ENCODE peak calls at places on chromosome 15, in seven cellular contexts. V is hypothalamus, D is iris pigment epithelial cell, E is mesenteric fat pad, Y is activated T-cell treated with anti-CD3 and anti-CD28 coated beads for 1 hour, M is ureter, I is heart right ventricle. T is an unnamed sample.

GRCh38 chr15:40894689-40895308 is 549 bp downstream of the VPS18 start:
- DNase-seq in I (no peak), D (peak; percentile 80), M (no peak), E (no peak), V (peak; percentile 53), Y (peak; percentile 34), T (peak; percentile 37)

GRCh38 chr15:88830016-88830415 is 26.8 kb downstream of the ACAN start:
- DNase-seq in M (no peak), I (no peak), Y (no peak), D (no peak), V (no peak), E (no peak), T (no peak)

GRCh38 chr15:60859996-60860494 is 369.1 kb downstream of the RORA start:
- DNase-seq in Y (no peak), D (peak; percentile 93), I (no peak), E (no peak), V (no peak), M (no peak), T (no peak)

GRCh38 chr15:82699726-82700125 is 9.9 kb downstream of the AP3B2 start:
- DNase-seq in V (no peak), I (no peak), M (no peak), D (peak; percentile 14), E (no peak), Y (no peak), T (no peak)

GRCh38 chr15:65869954-65870871 is 922 bp downstream of the RAB11A start:
- DNase-seq in E (no peak), I (peak; percentile 71), M (peak; percentile 75), D (peak; percentile 34), Y (no peak), V (peak; percentile 12), T (peak; percentile 44)

GRCh38 chr15:38263996-38264395 is 11.4 kb downstream of the SPRED1 start:
- DNase-seq in M (no peak), I (no peak), E (no peak), D (peak; percentile 92), V (no peak), Y (no peak), T (no peak)

GRCh38 chr15:75727851-75728715 is 15.4 kb upstream of the CSPG4 start:
- DNase-seq in M (peak; percentile 75), E (no peak), V (peak; percentile 61), D (no peak), Y (peak; percentile 64), I (peak; percentile 51), T (peak; percentile 76)

GRCh38 chr15:47411733-47412530 is 305.4 kb upstream of the SEMA6D start:
- DNase-seq in M (no peak), D (no peak), I (no peak), V (no peak), Y (no peak), E (no peak), T (peak; percentile 13)

GRCh38 chr15:100253640-100254039 is 88.1 kb downstream of the ADAMTS17 start:
- DNase-seq in E (no peak), D (no peak), M (peak; percentile 28), Y (no peak), V (no peak), I (no peak), T (no peak)

GRCh38 chr15:50051811-50052419 is 67.1 kb downstream of the ATP8B4 start:
- DNase-seq in I (peak; percentile 64), Y (no peak), V (peak; percentile 51), D (peak; percentile 90), M (peak; percentile 66), E (no peak), T (peak; percentile 74)

GRCh38 chr15:56242576-56243116 is 1.0 kb downstream of the RFX7 start:
- DNase-seq in D (no peak), Y (no peak), M (no peak), V (no peak), E (no peak), I (no peak), T (no peak)